ENCODE peak calls at places on chromosomes 4 and X, in nine cellular contexts. W is lung, Z is BJ, A is NB4, P is tibial artery, L is heart right ventricle, V is tibial nerve, I is A549, C is fibroblast of pulmonary artery. J is an unnamed sample.

GRCh38 chrX:104987063-104987462 is 233.4 kb downstream of the TEX13A start:
- DNase-seq in W (no peak), Z (no peak), A (no peak), P (no peak), L (no peak), V (no peak), I (no peak), C (peak; percentile 0), J (no peak)

GRCh38 chr4:93981594-93981993 is 153.0 kb downstream of the ATOH1 start:
- DNase-seq in W (no peak), Z (no peak), A (no peak), P (no peak), L (no peak), V (no peak), I (no peak), C (no peak), J (no peak)

GRCh38 chrX:77785400-77785745 is 643 bp downstream of the ATRX start:
- DNase-seq in W (no peak), Z (no peak), A (peak; percentile 38), P (no peak), L (peak; percentile 4), V (no peak), I (peak; percentile 40), C (no peak), J (no peak)

GRCh38 chrX:1487401-1487800 is 34.7 kb upstream of the ASMTL start:
- DNase-seq in W (no peak), Z (no peak), A (no peak), P (no peak), L (no peak), V (no peak), I (no peak), C (no peak), J (no peak)

GRCh38 chr4:23775694-23776093 is 114.2 kb downstream of the PPARGC1A start:
- DNase-seq in W (no peak), Z (no peak), A (no peak), P (no peak), L (no peak), V (no peak), I (no peak), C (no peak), J (no peak)

GRCh38 chrX:50903387-50904027 is 7.0 kb upstream of the BMP15 start:
- DNase-seq in W (no peak), Z (no peak), A (peak; percentile 39), P (no peak), L (peak; percentile 25), V (no peak), I (peak; percentile 32), C (peak; percentile 54), J (no peak)

GRCh38 chr4:168615294-168615693 is 118.4 kb downstream of the PALLD start:
- DNase-seq in W (no peak), Z (no peak), A (no peak), P (no peak), L (no peak), V (no peak), I (no peak), C (peak; percentile 70), J (no peak)

GRCh38 chr4:788006-788635 is 37.8 kb downstream of the CPLX1 start:
- DNase-seq in W (no peak), Z (no peak), A (no peak), P (no peak), L (no peak), V (no peak), I (no peak), C (no peak), J (no peak)

GRCh38 chr4:39045791-39046221 is 13.6 kb upstream of the TMEM156 start:
- DNase-seq in W (no peak), Z (no peak), A (peak; percentile 74), P (no peak), L (no peak), V (no peak), I (peak; percentile 60), C (peak; percentile 51), J (no peak)

GRCh38 chrX:397575-397974 is 10.9 kb upstream of the PPP2R3B start:
- DNase-seq in W (no peak), Z (peak; percentile 94), A (no peak), P (no peak), L (peak; percentile 68), V (peak; percentile 49), I (no peak), C (peak; percentile 74), J (peak; percentile 63)

GRCh38 chr4:182010876-182011275 is 232.3 kb upstream of the TENM3 start:
- DNase-seq in W (no peak), Z (peak; percentile 11), A (no peak), P (no peak), L (no peak), V (no peak), I (no peak), C (peak; percentile 5), J (no peak)

GRCh38 chrX:153906126-153906917 is 1.8 kb downstream of the AVPR2 start:
- DNase-seq in W (no peak), Z (no peak), A (no peak), P (no peak), L (no peak), V (no peak), I (no peak), C (no peak), J (no peak)

GRCh38 chrX:11244641-11245040 is 48.6 kb upstream of the AMELX start:
- DNase-seq in W (no peak), Z (no peak), A (no peak), P (no peak), L (peak; percentile 4), V (peak; percentile 61), I (no peak), C (peak; percentile 81), J (no peak)

GRCh38 chr4:3858046-3858730 is 92.0 kb downstream of the ADRA2C start:
- DNase-seq in W (no peak), Z (no peak), A (no peak), P (no peak), L (no peak), V (no peak), I (no peak), C (no peak), J (no peak)

GRCh38 chr4:92521941-92522340 is 218.2 kb downstream of the GRID2 start:
- DNase-seq in W (no peak), Z (no peak), A (no peak), P (no peak), L (no peak), V (no peak), I (no peak), C (no peak), J (no peak)

GRCh38 chr4:54226399-54227260 is 2.5 kb upstream of the PDGFRA start:
- DNase-seq in W (peak; percentile 41), Z (no peak), A (no peak), P (peak; percentile 84), L (peak; percentile 52), V (peak; percentile 73), I (no peak), C (peak; percentile 89), J (peak; percentile 76)

GRCh38 chr4:84596826-84597225 is 13.9 kb downstream of the CDS1 start:
- DNase-seq in W (peak; percentile 47), Z (no peak), A (peak; percentile 25), P (no peak), L (no peak), V (no peak), I (no peak), C (no peak), J (no peak)

GRCh38 chr4:152307669-152308068 is 228.2 kb downstream of the FBXW7 start:
- DNase-seq in W (no peak), Z (no peak), A (no peak), P (no peak), L (no peak), V (no peak), I (no peak), C (no peak), J (no peak)

GRCh38 chrX:13188731-13189309 is 131.0 kb downstream of the ATXN3L start:
- DNase-seq in W (no peak), Z (no peak), A (no peak), P (no peak), L (peak; percentile 7), V (no peak), I (no peak), C (no peak), J (no peak)

GRCh38 chr4:5162909-5163508 is 111.7 kb downstream of the STK32B start:
- DNase-seq in W (no peak), Z (no peak), A (no peak), P (no peak), L (no peak), V (no peak), I (no peak), C (no peak), J (no peak)
- H3K4me3 ChIP-seq in W (no peak overlapping the region), Z (no peak overlapping the region), A (no peak overlapping the region), P (no peak overlapping the region), L (no peak overlapping the region), V (no peak overlapping the region), I (no peak overlapping the region), C (no peak overlapping the region), J (no peak overlapping the region)

GRCh38 chr4:19791422-19792113 is 460.1 kb upstream of the SLIT2 start:
- DNase-seq in W (no peak), Z (no peak), A (no peak), P (no peak), L (no peak), V (no peak), I (no peak), C (peak; percentile 89), J (peak; percentile 7)
- TF ChIP-seq CTCF in W (no peak), Z (peak; percentile 18), A (no peak), P (no peak), L (no peak), V (no peak), I (no peak), C (peak; percentile 58), J (peak; percentile 20)

DNA sequence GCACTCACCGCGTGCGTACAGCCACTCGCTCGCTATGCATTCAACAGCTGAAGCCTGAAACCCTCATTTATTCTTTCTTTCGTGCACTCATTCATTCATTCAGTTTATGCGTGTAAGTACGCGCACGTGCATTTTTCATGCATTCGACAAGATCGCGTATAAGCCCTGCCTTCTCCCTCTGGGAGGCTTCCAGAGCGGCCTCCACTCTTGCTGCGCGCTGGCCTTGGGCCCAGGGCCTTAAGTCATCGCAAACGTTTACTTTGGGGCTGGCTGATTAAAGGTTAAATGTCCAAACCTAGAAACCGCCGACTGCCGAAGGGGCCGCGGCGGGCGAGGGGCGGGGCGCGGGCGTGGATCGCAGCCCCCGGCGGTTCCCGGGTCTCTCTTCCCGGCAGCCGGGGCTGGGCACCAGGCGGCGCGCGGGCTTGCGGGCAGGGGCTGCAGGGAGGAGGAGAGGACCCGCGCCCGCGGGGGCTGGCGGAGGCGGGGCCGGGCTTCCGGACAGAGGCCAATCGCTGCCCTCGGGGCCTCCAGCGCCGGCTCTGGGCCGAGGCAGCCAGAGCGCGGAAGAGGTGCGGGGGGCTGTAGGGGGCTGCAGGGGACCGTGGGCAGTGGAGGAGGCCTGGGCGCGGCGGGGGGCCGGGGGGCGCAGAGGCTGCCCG is at the start of gene GYG2:
- DNase-seq in W (no peak), Z (no peak), A (no peak), P (no peak), L (no peak), V (no peak), I (peak; percentile 56), C (peak; percentile 22), J (no peak)
- H3K4me3 ChIP-seq in W (no peak within 1 kb of the TSS), Z (peak within 1 kb of the TSS; percentile 48), A (no peak within 1 kb of the TSS), P (peak within 1 kb of the TSS; percentile 49), L (peak within 1 kb of the TSS; percentile 22), V (peak within 1 kb of the TSS; percentile 31), I (peak within 1 kb of the TSS; percentile 69), C (peak within 1 kb of the TSS; percentile 45), J (no peak within 1 kb of the TSS)

DNA sequence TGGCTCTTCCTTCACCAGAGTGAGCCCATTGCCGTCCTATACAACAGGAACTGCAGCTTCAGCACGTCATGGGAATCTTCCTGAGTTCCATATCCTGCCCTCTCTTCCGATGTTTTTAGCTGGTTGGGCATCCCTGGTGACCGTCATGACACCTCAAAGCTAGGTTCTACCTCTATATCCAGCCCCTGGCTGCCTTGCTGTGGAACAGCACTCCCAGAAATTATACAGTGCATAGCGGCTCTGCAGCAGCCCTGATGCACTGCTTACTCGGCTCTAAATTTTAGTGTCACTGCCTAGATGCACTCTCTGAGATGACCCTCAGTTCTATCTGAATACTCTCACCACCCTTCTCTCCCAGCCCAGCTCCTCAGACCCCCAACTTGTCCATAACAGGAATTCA is 44.3 kb downstream of the ARHGEF38 start:
- DNase-seq in W (no peak), Z (no peak), A (no peak), P (no peak), L (no peak), V (no peak), I (no peak), C (no peak), J (no peak)
- TF ChIP-seq CTCF in W (no peak), Z (no peak), A (no peak), P (no peak), L (no peak), V (no peak), I (no peak), C (no peak), J (no peak)

J was measured in HFF-Myc.